ENCODE peak calls at places on chromosomes 6 and 20, in seven cellular contexts. A, Q, F, B, N, K and W are unnamed samples.
A peak's percentile ranks its signal among the peaks of the same experiment; 100 is the strongest.

GRCh38 chr6:30304002-30304401 is 22.7 kb upstream of the TRIM39 start:
- DNase-seq in A (no peak), Q (no peak), F (no peak), B (no peak), N (no peak), K (no peak), W (no peak)

GRCh38 chr6:131362696-131363095 is 210.3 kb upstream of the ARG1 start:
- DNase-seq in A (no peak), Q (no peak), F (no peak), B (no peak), N (no peak), K (no peak), W (no peak)

GRCh38 chr20:2054911-2055310 is 46.7 kb upstream of the STK35 start:
- DNase-seq in A (no peak), Q (no peak), F (no peak), B (no peak), N (no peak), K (no peak), W (no peak)

GRCh38 chr6:105790635-105791034 is 295.5 kb upstream of the PRDM1 start:
- DNase-seq in A (no peak), Q (no peak), F (no peak), B (no peak), N (no peak), K (no peak), W (no peak)

GRCh38 chr6:14417377-14417776 is 299.8 kb downstream of the CD83 start:
- DNase-seq in A (no peak), Q (peak; percentile 14), F (no peak), B (no peak), N (no peak), K (no peak), W (no peak)

GRCh38 chr6:43842231-43842794 is 72.3 kb downstream of the VEGFA start:
- DNase-seq in A (no peak), Q (peak; percentile 31), F (peak; percentile 72), B (no peak), N (no peak), K (no peak), W (no peak)

GRCh38 chr6:15363523-15364400 is 117.9 kb downstream of the JARID2 start:
- DNase-seq in A (no peak), Q (no peak), F (no peak), B (no peak), N (no peak), K (no peak), W (no peak)

GRCh38 chr6:159754959-159755914 is 6.6 kb upstream of the ACAT2 start:
- DNase-seq in A (no peak), Q (no peak), F (no peak), B (peak; percentile 41), N (no peak), K (no peak), W (peak; percentile 14)

GRCh38 chr20:62494537-62494936 is 18.7 kb upstream of the GATA5 start:
- DNase-seq in A (no peak), Q (no peak), F (no peak), B (no peak), N (no peak), K (no peak), W (no peak)

GRCh38 chr6:132235596-132236280 is 165.5 kb downstream of the MOXD1 start:
- DNase-seq in A (no peak), Q (no peak), F (no peak), B (no peak), N (no peak), K (no peak), W (no peak)

GRCh38 chr6:168937061-168937460 is 316.6 kb downstream of the THBS2 start:
- DNase-seq in A (no peak), Q (no peak), F (peak; percentile 12), B (no peak), N (no peak), K (no peak), W (no peak)

GRCh38 chr20:33915726-33916331 is 77.9 kb upstream of the RALY start:
- DNase-seq in A (peak; percentile 83), Q (peak; percentile 64), F (no peak), B (peak; percentile 71), N (peak; percentile 64), K (peak; percentile 46), W (no peak)

GRCh38 chr6:170265655-170266054 is 25.2 kb downstream of the DLL1 start:
- DNase-seq in A (peak; percentile 73), Q (peak; percentile 80), F (no peak), B (peak; percentile 94), N (peak; percentile 97), K (no peak), W (no peak)

GRCh38 chr6:111764238-111765182 is 108.7 kb downstream of the FYN start:
- DNase-seq in A (peak; percentile 86), Q (peak; percentile 49), F (no peak), B (no peak), N (no peak), K (peak; percentile 75), W (no peak)

GRCh38 chr6:88985901-88986300 is 22.5 kb upstream of the RNGTT start:
- DNase-seq in A (no peak), Q (no peak), F (no peak), B (no peak), N (no peak), K (no peak), W (no peak)

GRCh38 chr6:157990321-157991066 is 8.8 kb downstream of the SYNJ2 start:
- DNase-seq in A (peak; percentile 74), Q (no peak), F (no peak), B (no peak), N (no peak), K (no peak), W (peak; percentile 62)
- H3K4me3 ChIP-seq in A (peak overlapping the region; percentile 36), Q (no peak overlapping the region), F (no peak overlapping the region), B (no peak overlapping the region), N (no peak overlapping the region), K (no peak overlapping the region), W (no peak overlapping the region)

GRCh38 chr20:61407561-61407960 is 155.5 kb downstream of the CDH4 start:
- DNase-seq in A (no peak), Q (no peak), F (no peak), B (no peak), N (no peak), K (no peak), W (no peak)
- H3K4me3 ChIP-seq in A (no peak overlapping the region), Q (no peak overlapping the region), F (no peak overlapping the region), B (no peak overlapping the region), N (no peak overlapping the region), K (no peak overlapping the region), W (no peak overlapping the region)

DNA sequence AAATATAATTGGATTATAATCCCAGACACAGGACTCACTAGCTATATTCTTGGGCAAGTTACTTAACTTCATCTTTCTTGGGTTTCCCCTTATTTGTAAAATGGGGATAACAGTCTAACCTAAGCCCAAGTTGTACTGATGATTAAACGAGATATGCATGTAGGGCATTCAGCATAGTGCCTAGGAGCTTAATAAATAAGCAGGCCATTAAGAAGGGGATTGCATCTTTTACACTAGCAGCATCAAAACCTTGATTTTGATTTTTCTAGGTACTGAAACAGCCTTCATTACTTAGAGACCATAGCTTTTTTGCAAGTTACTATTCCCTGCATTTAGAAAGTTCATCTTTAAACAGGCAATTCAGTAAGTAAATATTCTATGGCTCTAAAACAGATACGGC is 2.2 kb upstream of the QKI start:
- DNase-seq in A (no peak), Q (no peak), F (no peak), B (no peak), N (no peak), K (no peak), W (no peak)
- H3K4me3 ChIP-seq in A (peak overlapping the region; percentile 93), Q (peak overlapping the region; percentile 75), F (peak overlapping the region; percentile 100), B (peak overlapping the region; percentile 100), N (no peak overlapping the region), K (no peak overlapping the region), W (peak overlapping the region; percentile 62)

DNA sequence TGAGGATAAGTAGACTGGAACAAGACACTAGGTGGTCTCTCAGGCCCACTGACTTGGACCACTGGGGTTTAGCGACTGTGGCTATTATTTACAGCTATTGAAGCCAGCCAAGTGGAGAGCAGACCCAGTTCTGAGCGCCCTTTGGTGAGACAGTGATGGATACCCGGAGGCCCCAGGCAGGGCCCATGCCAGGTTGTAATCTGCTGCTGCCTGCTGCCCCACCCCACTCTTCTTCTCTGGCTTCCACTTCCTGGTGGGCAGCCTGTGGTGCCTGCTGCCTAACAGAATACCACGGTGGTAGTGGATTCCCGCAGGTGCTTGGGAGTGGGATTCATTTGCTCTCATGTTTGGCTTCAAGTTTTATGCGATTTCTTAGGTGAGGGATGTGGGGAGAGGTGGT is 570 bp downstream of the RAB44 start:
- DNase-seq in A (peak; percentile 54), Q (no peak), F (no peak), B (no peak), N (no peak), K (no peak), W (no peak)
- H3K4me3 ChIP-seq in A (no peak overlapping the region), Q (no peak overlapping the region), F (no peak overlapping the region), B (no peak overlapping the region), N (no peak overlapping the region), K (no peak overlapping the region), W (no peak overlapping the region)

DNA sequence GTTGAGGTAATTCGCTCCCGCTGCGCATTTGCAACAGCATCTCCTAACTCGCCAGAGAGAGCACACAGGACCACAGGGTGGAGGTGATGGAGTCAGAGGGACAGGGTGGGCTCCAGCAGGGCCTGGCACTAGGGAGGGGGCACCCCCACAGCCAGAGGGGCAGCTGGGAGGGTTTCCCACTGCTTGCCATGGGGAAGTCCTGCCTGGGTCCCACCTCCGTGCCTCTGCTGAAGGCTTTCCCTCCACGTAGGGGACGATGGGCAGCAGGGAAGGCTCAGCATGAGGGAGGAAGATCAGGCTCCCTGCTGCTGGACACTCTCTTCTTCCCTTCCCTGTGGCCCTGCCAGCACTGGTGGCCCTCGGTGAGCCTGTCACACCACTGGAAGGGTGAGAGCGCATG is 37.2 kb downstream of the VSTM2L start:
- DNase-seq in A (no peak), Q (no peak), F (no peak), B (no peak), N (no peak), K (no peak), W (no peak)
- H3K4me3 ChIP-seq in A (no peak overlapping the region), Q (no peak overlapping the region), F (no peak overlapping the region), B (no peak overlapping the region), N (no peak overlapping the region), K (no peak overlapping the region), W (no peak overlapping the region)

GRCh38 chr6:156848533-156848932 is 71.4 kb downstream of the ARID1B start:
- DNase-seq in A (no peak), Q (no peak), F (no peak), B (peak; percentile 87), N (peak; percentile 30), K (no peak), W (peak; percentile 46)

GRCh38 chr6:156849806-156850205 is 72.6 kb downstream of the ARID1B start:
- DNase-seq in A (no peak), Q (no peak), F (no peak), B (no peak), N (no peak), K (no peak), W (no peak)

GRCh38 chr6:156846845-156847599 is 69.8 kb downstream of the ARID1B start:
- DNase-seq in A (no peak), Q (no peak), F (no peak), B (no peak), N (no peak), K (no peak), W (no peak)

GRCh38 chr6:156850356-156850755 is 73.2 kb downstream of the ARID1B start:
- DNase-seq in A (no peak), Q (no peak), F (no peak), B (no peak), N (no peak), K (no peak), W (no peak)

GRCh38 chr6:156848123-156848522 is 70.9 kb downstream of the ARID1B start:
- DNase-seq in A (no peak), Q (no peak), F (no peak), B (peak; percentile 46), N (no peak), K (no peak), W (no peak)
- H3K4me3 ChIP-seq in A (no peak overlapping the region), Q (no peak overlapping the region), F (no peak overlapping the region), B (peak overlapping the region; percentile 23), N (no peak overlapping the region), K (no peak overlapping the region), W (no peak overlapping the region)